ENCODE peak calls at places on chromosome 2, in five cellular contexts. D is GM23338, B is hepatocyte, I is Panc1, L is choroid plexus epithelial cell. T is an unnamed sample.

GRCh38 chr2:120818441-120818920 is 82.8 kb downstream of the GLI2 start:
- DNase-seq in D (no peak), B (no peak), I (no peak), L (peak), T (no peak)

GRCh38 chr2:236877972-236878371 is 207.7 kb upstream of the COPS8 start:
- DNase-seq in D (no peak), B (no peak), I (no peak), L (no peak), T (no peak)

GRCh38 chr2:86625096-86625495 is 1.4 kb upstream of the RNF103 start:
- DNase-seq in D (no peak), B (no peak), I (no peak), L (no peak), T (no peak)

GRCh38 chr2:112185131-112185530 is 46.9 kb downstream of the FBLN7 start:
- DNase-seq in D (no peak), B (no peak), I (no peak), L (no peak), T (no peak)

GRCh38 chr2:177669625-177670330 is 277.2 kb downstream of the AGPS start:
- DNase-seq in D (no peak), B (no peak), I (no peak), L (no peak), T (no peak)

GRCh38 chr2:200658278-200658864 is 72.6 kb downstream of the AOX1 start:
- DNase-seq in D (peak), B (no peak), I (no peak), L (peak), T (no peak)

GRCh38 chr2:20370191-20370590 is 19.5 kb upstream of the PUM2 start:
- DNase-seq in D (no peak), B (peak), I (no peak), L (no peak), T (no peak)

GRCh38 chr2:47288864-47289263 is 114.1 kb upstream of the MSH2 start:
- DNase-seq in D (no peak), B (no peak), I (no peak), L (peak), T (no peak)

GRCh38 chr2:151289972-151290335 is 486 bp upstream of the NMI start:
- DNase-seq in D (peak), B (peak), I (no peak), L (no peak), T (no peak)

GRCh38 chr2:88099798-88100488 is 27.9 kb downstream of the FABP1 start:
- DNase-seq in D (peak), B (no peak), I (no peak), L (peak), T (no peak)

GRCh38 chr2:127951031-127951430 is 65.3 kb upstream of the AMMECR1L start:
- DNase-seq in D (no peak), B (peak), I (no peak), L (peak), T (no peak)

GRCh38 chr2:236309669-236310029 is 45.4 kb upstream of the ASB18 start:
- DNase-seq in D (peak), B (peak), I (peak), L (peak), T (no peak)

GRCh38 chr2:168246072-168246482 is 1.3 kb downstream of the STK39 start:
- DNase-seq in D (peak), B (no peak), I (no peak), L (no peak), T (no peak)

DNA sequence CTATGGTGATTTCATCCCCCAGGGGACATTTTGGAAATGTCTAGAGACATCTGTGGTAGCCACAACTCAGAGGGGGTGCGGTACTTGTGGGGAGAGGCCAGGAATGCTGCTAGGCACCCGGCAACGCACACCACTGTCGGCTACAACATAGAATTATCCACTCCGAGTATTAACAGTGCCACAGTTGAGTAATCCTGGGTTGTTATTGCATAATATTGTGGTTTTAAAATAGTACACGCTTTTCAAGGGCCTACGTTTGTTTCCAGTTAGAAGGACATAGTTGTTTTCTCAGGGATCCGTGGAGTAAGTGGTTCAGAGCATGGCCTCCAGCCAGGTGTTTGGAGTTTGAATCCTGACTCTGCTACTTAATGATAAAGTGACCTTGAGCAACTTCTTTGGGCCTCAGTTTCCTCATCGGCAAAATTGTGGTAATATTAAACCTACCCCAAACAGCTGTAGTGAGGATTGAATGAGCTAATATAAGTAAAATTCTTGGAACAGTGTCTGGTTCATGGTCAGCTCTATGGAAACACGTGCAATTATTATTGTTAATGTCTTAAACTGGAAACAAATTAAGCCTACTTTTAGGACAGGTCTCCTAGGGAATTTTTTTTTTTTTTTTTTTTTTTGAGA is 24.5 kb downstream of the CYP27A1 start:
- DNase-seq in D (peak), B (peak), I (no peak), L (peak), T (no peak)
- H3K4me3 ChIP-seq in D (no peak), B (no peak), I (no peak), L (no peak), T (no peak)

GRCh38 chr2:71187589-71187988 is 39.3 kb downstream of the PAIP2B start:
- DNase-seq in D (no peak), B (no peak), I (no peak), L (no peak), T (no peak)
- H3K4me3 ChIP-seq in D (no peak), B (no peak), I (no peak), L (no peak), T (no peak)

GRCh38 chr2:238239872-238240760 is at the start of gene HES6:
- DNase-seq in D (peak), B (peak), I (no peak), L (peak), T (no peak)

GRCh38 chr2:238239552-238239871 is 326 bp downstream of the HES6 start:
- DNase-seq in D (peak), B (peak), I (no peak), L (no peak), T (no peak)

GRCh38 chr2:238237441-238237840 is 2.4 kb downstream of the HES6 start:
- DNase-seq in D (no peak), B (no peak), I (no peak), L (no peak), T (no peak)

GRCh38 chr2:238238311-238238765 is 1.5 kb downstream of the HES6 start:
- DNase-seq in D (no peak), B (no peak), I (no peak), L (no peak), T (no peak)

DNA sequence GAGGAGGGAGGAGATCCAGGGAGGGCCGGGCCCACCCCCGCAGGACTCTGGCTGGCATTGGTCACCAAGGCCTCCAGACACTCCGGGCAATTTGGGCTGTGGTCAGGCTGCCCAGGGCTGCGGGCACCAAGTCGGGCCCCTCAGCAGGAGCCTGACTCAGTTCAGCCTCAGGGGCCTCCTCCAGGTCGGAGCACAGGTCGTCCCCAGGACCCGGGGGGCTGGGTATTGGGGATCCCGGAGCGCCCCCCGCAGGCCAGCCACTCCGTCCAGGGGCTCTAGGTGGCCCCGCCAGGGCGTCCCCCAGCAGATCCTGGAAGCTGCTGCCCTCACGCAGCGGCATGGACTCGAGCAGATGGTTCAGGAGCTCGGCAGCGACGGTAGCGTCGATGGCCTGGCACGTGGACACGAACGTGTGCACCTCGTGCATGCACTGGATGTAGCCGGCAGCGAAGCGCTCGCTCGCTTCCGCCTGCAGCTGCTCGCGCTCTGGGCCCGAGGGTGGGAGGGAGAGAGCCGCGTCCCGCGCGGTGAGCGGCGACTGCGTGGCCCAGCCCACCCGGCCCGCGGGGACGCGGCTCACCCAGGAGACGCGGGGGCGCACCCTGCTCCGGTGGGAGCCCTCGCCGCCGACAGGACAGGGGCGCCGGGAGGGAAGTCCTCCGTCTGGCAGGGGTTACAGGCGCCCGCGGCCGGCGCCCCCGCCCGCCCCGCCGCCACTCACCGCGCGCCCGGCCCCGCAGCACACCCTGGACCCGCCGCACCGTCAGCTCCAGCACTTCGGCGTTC is 879 bp downstream of the HES6 start:
- DNase-seq in D (peak), B (peak), I (no peak), L (no peak), T (no peak)
- H3K4me3 ChIP-seq in D (peak), B (no peak), I (peak), L (no peak), T (peak)

DNA sequence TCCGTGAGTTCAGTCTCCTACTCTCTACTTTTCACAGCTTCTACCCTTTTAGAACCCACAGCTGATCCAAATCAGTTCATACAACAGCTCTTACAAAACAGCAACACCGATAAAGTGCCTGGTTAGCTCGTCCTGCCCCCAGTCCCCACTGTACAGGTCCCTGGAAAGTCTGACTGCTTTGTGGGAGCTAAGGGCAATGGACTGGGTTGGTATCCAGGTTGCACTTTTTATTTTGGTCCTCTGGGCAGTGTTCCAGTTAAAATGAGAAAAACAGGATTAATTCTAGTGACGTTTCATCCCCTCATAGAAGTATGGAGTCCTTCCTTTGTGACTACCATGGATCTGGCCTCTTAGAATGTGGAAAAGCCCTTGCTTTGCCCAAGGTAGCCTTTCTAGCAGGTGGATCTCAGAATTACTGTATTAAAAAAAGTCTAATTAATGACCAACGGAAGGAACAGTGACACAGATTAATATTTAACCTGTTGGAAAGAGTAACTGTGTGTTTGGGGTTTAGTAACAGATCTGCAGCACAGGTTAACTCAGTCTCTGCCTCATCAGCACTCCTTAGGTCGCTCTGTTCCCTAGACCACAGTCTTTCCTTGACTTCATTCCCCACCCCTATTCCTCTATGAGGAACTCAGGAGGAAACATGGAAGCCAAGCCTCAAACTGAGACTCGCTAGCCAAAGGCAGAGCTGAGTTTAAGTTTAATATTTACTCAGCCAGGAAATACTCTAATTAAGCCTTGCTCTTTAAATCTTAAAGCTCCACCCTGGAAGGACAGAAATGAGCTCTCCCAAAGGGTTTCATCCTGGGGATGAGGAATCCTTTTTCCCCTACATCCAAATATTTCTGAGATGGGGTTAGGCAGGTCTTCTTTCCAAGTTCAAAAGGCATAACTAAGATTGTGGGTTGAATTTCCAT is 52.8 kb upstream of the ITGA6 start:
- DNase-seq in D (no peak), B (no peak), I (no peak), L (no peak), T (no peak)
- H3K4me3 ChIP-seq in D (no peak), B (no peak), I (no peak), L (no peak), T (no peak)

DNA sequence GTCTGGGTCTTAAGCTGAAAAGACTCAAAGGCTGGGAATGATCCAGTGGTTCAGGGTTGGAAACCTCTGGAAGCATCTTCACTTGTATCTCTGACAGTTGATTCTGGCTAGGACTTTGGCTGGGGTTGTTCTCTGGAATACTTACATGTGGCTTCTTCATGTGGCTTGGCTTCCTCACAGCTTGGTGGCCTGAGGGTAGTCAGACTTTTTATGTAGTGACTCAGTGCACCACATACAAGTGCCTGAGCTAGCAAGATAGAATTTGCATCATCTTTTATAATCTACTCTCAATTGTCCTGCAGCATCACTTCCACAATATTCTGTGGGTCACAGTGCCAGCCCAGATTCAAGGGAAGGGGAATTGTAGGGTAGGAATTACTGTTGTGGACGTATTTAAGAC is 12.0 kb downstream of the MTX2 start:
- DNase-seq in D (no peak), B (no peak), I (no peak), L (no peak), T (no peak)
- H3K4me3 ChIP-seq in D (no peak), B (no peak), I (no peak), L (no peak), T (no peak)

GRCh38 chr2:229714736-229715541 is 584 bp upstream of the DNER start:
- DNase-seq in D (peak), B (peak), I (no peak), L (peak), T (peak)
- H3K4me3 ChIP-seq in D (peak), B (peak), I (peak), L (peak), T (peak)

GRCh38 chr2:38098351-38099095 is 22.6 kb upstream of the CYP1B1 start:
- DNase-seq in D (peak), B (no peak), I (no peak), L (peak), T (no peak)
- H3K4me3 ChIP-seq in D (peak), B (no peak), I (peak), L (peak), T (no peak)

GRCh38 chr2:97932975-97933662 is 62.6 kb downstream of the TMEM131 start:
- DNase-seq in D (no peak), B (no peak), I (no peak), L (no peak), T (no peak)
- H3K4me3 ChIP-seq in D (no peak), B (no peak), I (no peak), L (no peak), T (no peak)

GRCh38 chr2:106085441-106085911 is 108.6 kb downstream of the UXS1 start:
- DNase-seq in D (peak), B (peak), I (no peak), L (peak), T (peak)
- H3K4me3 ChIP-seq in D (no peak), B (no peak), I (no peak), L (no peak), T (no peak)